ENCODE peak calls at places on chromosome 10, in four cellular contexts. M is mesenchymal stem cell, C is heart left ventricle, W is lung. D is an unnamed sample. For H3K4me1, the result is how much of the 10 kb centered on the place peaks cover.

GRCh38 chr10:49152663-49153062 is 18.8 kb upstream of the FAM170B start:
- DNase-seq in M (no peak), C (no peak), W (no peak), D (no peak)

GRCh38 chr10:8269976-8270375 is 215.5 kb downstream of the GATA3 start:
- DNase-seq in M (no peak), C (no peak), W (no peak), D (no peak)

GRCh38 chr10:68271104-68271882 is 39.4 kb upstream of the ATOH7 start:
- DNase-seq in M (no peak), C (no peak), W (no peak), D (no peak)

GRCh38 chr10:338176-339037 is 203.2 kb downstream of the ZMYND11 start:
- DNase-seq in M (no peak), C (no peak), W (no peak), D (no peak)

GRCh38 chr10:112622786-112623185 is 175.8 kb downstream of the VTI1A start:
- DNase-seq in M (peak), C (no peak), W (no peak), D (no peak)

GRCh38 chr10:86795353-86795752 is 38.9 kb downstream of the BMPR1A start:
- DNase-seq in M (peak), C (no peak), W (no peak), D (no peak)

GRCh38 chr10:120460776-120461175 is 3.7 kb downstream of the PLPP4 start:
- DNase-seq in M (peak), C (no peak), W (peak), D (no peak)

GRCh38 chr10:101762736-101763135 is 13.2 kb downstream of the FGF8 start:
- DNase-seq in M (no peak), C (no peak), W (no peak), D (no peak)

GRCh38 chr10:107616031-107616430 is 451.5 kb upstream of the SORCS1 start:
- DNase-seq in M (peak), C (no peak), W (no peak), D (no peak)

GRCh38 chr10:128087884-128088695 is 38.1 kb downstream of the MKI67 start:
- DNase-seq in M (no peak), C (no peak), W (no peak), D (no peak)

GRCh38 chr10:96491303-96491702 is 22.4 kb downstream of the TLL2 start:
- DNase-seq in M (no peak), C (no peak), W (no peak), D (no peak)

GRCh38 chr10:46228076-46229071 is 58.4 kb upstream of the ANTXRL start:
- DNase-seq in M (peak), C (peak), W (peak), D (peak)

GRCh38 chr10:49595003-49595712 is 15.0 kb upstream of the SLC18A3 start:
- DNase-seq in M (no peak), C (no peak), W (no peak), D (no peak)

GRCh38 chr10:127424594-127425264 is 124.4 kb upstream of the NPS start:
- DNase-seq in M (no peak), C (no peak), W (no peak), D (no peak)

GRCh38 chr10:100341953-100342626 is 4.9 kb upstream of the SCD start:
- DNase-seq in M (peak), C (peak), W (no peak), D (peak)

GRCh38 chr10:8722835-8723234 is 668.3 kb downstream of the GATA3 start:
- DNase-seq in M (no peak), C (no peak), W (no peak), D (no peak)

GRCh38 chr10:117240105-117240729 is 697 bp upstream of the SLC18A2 start:
- DNase-seq in M (no peak), C (no peak), W (no peak), D (no peak)

GRCh38 chr10:122363722-122364463 is 10.6 kb upstream of the PLEKHA1 start:
- DNase-seq in M (no peak), C (no peak), W (peak), D (no peak)

GRCh38 chr10:61902448-61903183 is 1.1 kb downstream of the ARID5B start:
- DNase-seq in M (peak), C (peak), W (peak), D (peak)

GRCh38 chr10:99285846-99286245 is 43.3 kb upstream of the CNNM1 start:
- DNase-seq in M (peak), C (no peak), W (no peak), D (no peak)

GRCh38 chr10:98376485-98376884 is 38.5 kb downstream of the PYROXD2 start:
- DNase-seq in M (no peak), C (no peak), W (no peak), D (no peak)

GRCh38 chr10:43202224-43202656 is 64.0 kb downstream of the CSGALNACT2 start:
- DNase-seq in M (peak), C (peak), W (peak), D (peak)

GRCh38 chr10:117218654-117219053 is 21.4 kb downstream of the KCNK18 start:
- DNase-seq in M (no peak), C (no peak), W (no peak), D (no peak)

GRCh38 chr10:101021692-101022251 is 9.2 kb downstream of the PDZD7 start:
- DNase-seq in M (no peak), C (no peak), W (no peak), D (no peak)

GRCh38 chr10:131858118-131858515 is 42.7 kb upstream of the PPP2R2D start:
- DNase-seq in M (no peak), C (peak), W (no peak), D (no peak)

GRCh38 chr10:50614444-50615137 is 9.2 kb downstream of the SGMS1 start:
- DNase-seq in M (no peak), C (no peak), W (no peak), D (no peak)

GRCh38 chr10:12974123-12974844 is 27.2 kb downstream of the CCDC3 start:
- DNase-seq in M (no peak), C (no peak), W (no peak), D (no peak)

GRCh38 chr10:32237644-32238345 is 109.2 kb downstream of the EPC1 start:
- DNase-seq in M (no peak), C (no peak), W (no peak), D (no peak)

GRCh38 chr10:113782986-113783704 is 31.7 kb downstream of the PLEKHS1 start:
- DNase-seq in M (no peak), C (no peak), W (peak), D (no peak)

DNA sequence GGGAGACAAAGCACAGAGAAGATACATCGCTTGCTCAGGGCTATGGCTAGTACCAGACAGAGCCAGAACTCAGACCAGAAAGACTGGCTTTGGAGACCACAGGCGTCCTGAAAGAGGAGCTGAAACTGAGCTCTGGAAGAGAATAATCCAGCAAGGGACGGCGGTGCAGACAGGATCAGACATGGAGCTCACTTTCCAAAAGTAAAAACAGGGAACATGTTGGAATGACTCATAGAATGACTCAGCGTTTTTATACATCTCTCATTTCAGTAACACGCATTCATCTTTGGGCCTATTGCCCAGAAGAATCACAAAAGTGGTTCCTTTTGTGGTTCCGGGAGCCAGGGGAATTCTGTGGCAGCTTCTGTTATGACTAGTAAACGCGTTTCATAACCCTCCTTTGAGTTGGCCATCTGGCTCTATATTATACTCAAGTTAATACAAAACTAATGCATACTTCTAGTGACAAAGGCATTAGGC is 37.2 kb downstream of the PLEKHS1 start:
- DNase-seq in M (peak), C (no peak), W (peak), D (no peak)
- H3K27ac ChIP-seq in M (peak), C (no peak), W (no peak), D (no peak)

GRCh38 chr10:5545778-5546710 is 21.3 kb downstream of the CALML3 start:
- DNase-seq in M (peak), C (peak), W (peak), D (no peak)
- H3K4me1 ChIP-seq in M (under half), C (under half), W (under half), D (under half)

GRCh38 chr10:70634011-70634410 is 31.5 kb upstream of the PRF1 start:
- DNase-seq in M (no peak), C (no peak), W (no peak), D (no peak)

GRCh38 chr10:70626056-70626455 is 23.5 kb upstream of the PRF1 start:
- DNase-seq in M (no peak), C (no peak), W (no peak), D (no peak)

DNA sequence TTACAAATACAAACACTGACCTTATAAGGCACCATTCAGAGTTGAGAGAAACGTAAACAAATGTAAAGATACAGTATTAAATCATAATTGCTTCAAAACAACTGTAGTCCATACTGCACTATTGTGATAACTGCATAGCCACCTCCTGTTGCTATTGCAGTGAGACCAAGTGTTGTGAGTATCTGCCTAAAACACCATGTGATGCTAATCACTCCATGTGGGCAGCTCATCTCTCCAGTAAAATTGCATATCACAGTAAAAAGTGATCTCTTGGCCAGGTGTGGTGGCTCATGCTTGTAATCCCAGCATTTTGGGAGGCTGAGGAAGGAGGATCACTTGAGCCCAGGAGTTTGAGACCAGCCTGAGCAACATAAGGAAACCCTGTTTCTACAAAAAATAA is 26.8 kb upstream of the PRF1 start:
- DNase-seq in M (no peak), C (no peak), W (no peak), D (no peak)
- H3K27ac ChIP-seq in M (no peak), C (no peak), W (no peak), D (no peak)

GRCh38 chr10:124119933-124120332 is 26.5 kb upstream of the CHST15 start:
- DNase-seq in M (no peak), C (peak), W (peak), D (no peak)

GRCh38 chr10:124116771-124117510 is 23.5 kb upstream of the CHST15 start:
- DNase-seq in M (no peak), C (no peak), W (no peak), D (no peak)

GRCh38 chr10:124117511-124117785 is 24.1 kb upstream of the CHST15 start:
- DNase-seq in M (no peak), C (no peak), W (no peak), D (no peak)

GRCh38 chr10:124119216-124119615 is 25.8 kb upstream of the CHST15 start:
- DNase-seq in M (no peak), C (no peak), W (no peak), D (no peak)

GRCh38 chr10:124117879-124118278 is 24.5 kb upstream of the CHST15 start:
- DNase-seq in M (no peak), C (no peak), W (no peak), D (no peak)
- H3K4me1 ChIP-seq in M (under half), C (under half), W (under half), D (under half)

GRCh38 chr10:125135771-125136035 is 24.7 kb downstream of the CTBP2 start:
- DNase-seq in M (no peak), C (no peak), W (no peak), D (no peak)

GRCh38 chr10:125134483-125134848 is 25.9 kb downstream of the CTBP2 start:
- DNase-seq in M (no peak), C (no peak), W (no peak), D (no peak)

GRCh38 chr10:125137601-125138438 is 22.5 kb downstream of the CTBP2 start:
- DNase-seq in M (no peak), C (no peak), W (no peak), D (no peak)

GRCh38 chr10:125134916-125135770 is 25.2 kb downstream of the CTBP2 start:
- DNase-seq in M (no peak), C (no peak), W (no peak), D (no peak)

GRCh38 chr10:125136087-125136486 is 24.3 kb downstream of the CTBP2 start:
- DNase-seq in M (no peak), C (no peak), W (no peak), D (no peak)
- H3K27ac ChIP-seq in M (no peak), C (no peak), W (no peak), D (no peak)

GRCh38 chr10:30986027-30986672 is 45.5 kb downstream of the ZNF438 start:
- DNase-seq in M (peak), C (no peak), W (no peak), D (no peak)
- H3K4me1 ChIP-seq in M (under half), C (half or more), W (under half), D (under half)

GRCh38 chr10:79401015-79401921 is 44.2 kb downstream of the ZCCHC24 start:
- DNase-seq in M (peak), C (peak), W (no peak), D (peak)
- H3K27ac ChIP-seq in M (peak), C (peak), W (no peak), D (no peak)

D was measured in CD8-positive, alpha-beta memory T cell.